ENCODE peak calls at places on chromosome 16, in ten cellular contexts. M is pancreas, T is fibroblast of the aortic adventitia, E is sigmoid colon, L is lower leg skin, X is A549, D is ovary, G is Peyer's patch, K is fibroblast of lung, B is GM12864. W is an unnamed sample.

GRCh38 chr16:4273858-4274291 is 1.1 kb upstream of the TFAP4 start:
- DNase-seq in T (peak; percentile 64), X (peak; percentile 74), L (peak; percentile 48), G (peak; percentile 70), K (peak; percentile 34), M (peak; percentile 83), B (no peak), E (peak; percentile 83), D (peak; percentile 66), W (no peak)

GRCh38 chr16:48534601-48535340 is 75.2 kb downstream of the N4BP1 start:
- DNase-seq in X (no peak), K (no peak), B (no peak), G (no peak), D (no peak), M (no peak), L (no peak), T (no peak), E (peak; percentile 63), W (no peak)

GRCh38 chr16:84874553-84874952 is 54.8 kb downstream of the CRISPLD2 start:
- DNase-seq in D (no peak), M (no peak), X (no peak), L (no peak), E (no peak), K (no peak), B (no peak), G (no peak), T (peak; percentile 28), W (no peak)

GRCh38 chr16:86768999-86769398 is 190.7 kb downstream of the FOXL1 start:
- DNase-seq in E (peak; percentile 46), L (no peak), B (peak; percentile 10), K (peak; percentile 76), D (no peak), G (peak; percentile 20), X (no peak), T (peak; percentile 61), M (no peak), W (no peak)

GRCh38 chr16:79381552-79382042 is 218.9 kb downstream of the MAF start:
- DNase-seq in B (no peak), X (no peak), D (no peak), G (no peak), K (no peak), T (no peak), M (no peak), E (no peak), L (peak; percentile 45), W (no peak)

GRCh38 chr16:75235721-75236193 is 15.7 kb downstream of the BCAR1 start:
- DNase-seq in T (no peak), B (no peak), D (peak; percentile 28), L (no peak), G (no peak), M (no peak), K (no peak), X (no peak), E (peak; percentile 70), W (no peak)

GRCh38 chr16:82067042-82067809 is 32.2 kb downstream of the HSD17B2 start:
- DNase-seq in X (no peak), E (no peak), B (no peak), D (no peak), M (no peak), G (no peak), L (no peak), K (peak; percentile 18), T (peak; percentile 26), W (peak; percentile 23)

GRCh38 chr16:78122774-78123315 is 23.4 kb downstream of the WWOX start:
- DNase-seq in G (no peak), K (peak; percentile 41), M (no peak), T (peak; percentile 75), X (peak; percentile 32), E (no peak), B (no peak), D (no peak), L (no peak), W (peak; percentile 11)

GRCh38 chr16:68283346-68283745 is 19.0 kb downstream of the SLC7A6 start:
- DNase-seq in L (no peak), B (no peak), X (no peak), T (no peak), D (no peak), E (no peak), G (no peak), K (no peak), M (no peak), W (no peak)

GRCh38 chr16:46908540-46909372 is 24.6 kb downstream of the GPT2 start:
- DNase-seq in K (peak; percentile 50), X (peak; percentile 60), G (no peak), D (peak; percentile 57), M (no peak), E (no peak), L (no peak), T (peak; percentile 73), B (no peak), W (peak; percentile 2)

GRCh38 chr16:88804552-88805339 is 1.2 kb downstream of the CDT1 start:
- DNase-seq in X (peak; percentile 36), B (no peak), L (no peak), D (no peak), M (peak; percentile 84), K (no peak), T (no peak), E (no peak), G (no peak), W (no peak)

GRCh38 chr16:67562526-67562917 is at the start of gene CTCF:
- DNase-seq in M (peak; percentile 92), D (peak; percentile 83), T (peak; percentile 75), X (peak; percentile 62), B (no peak), L (peak; percentile 67), K (peak; percentile 71), G (peak; percentile 92), E (peak; percentile 94), W (no peak)

GRCh38 chr16:84795338-84796053 is 24.3 kb upstream of the CRISPLD2 start:
- DNase-seq in G (no peak), E (peak; percentile 97), X (no peak), K (peak; percentile 83), D (peak; percentile 95), B (no peak), M (no peak), L (peak; percentile 74), T (peak; percentile 99), W (peak; percentile 93)

GRCh38 chr16:81604960-81605383 is 160.4 kb downstream of the CMIP start:
- DNase-seq in L (no peak), M (no peak), B (no peak), E (no peak), K (peak; percentile 90), D (no peak), T (peak; percentile 60), G (no peak), X (no peak), W (no peak)

GRCh38 chr16:6862058-6862457 is 470.6 kb upstream of the RBFOX1 start:
- DNase-seq in D (no peak), X (no peak), E (no peak), K (no peak), T (no peak), L (no peak), M (no peak), G (no peak), B (no peak), W (no peak)

GRCh38 chr16:68264128-68265077 is at the start of gene SLC7A6:
- DNase-seq in E (peak; percentile 85), T (peak; percentile 60), L (no peak), G (peak; percentile 85), X (peak; percentile 94), M (peak; percentile 87), D (peak; percentile 68), B (peak; percentile 49), K (peak; percentile 68), W (no peak)

GRCh38 chr16:20918486-20919239 is 18.1 kb downstream of the LYRM1 start:
- DNase-seq in T (peak; percentile 83), L (peak; percentile 44), G (no peak), K (peak; percentile 87), D (peak; percentile 33), M (no peak), X (no peak), B (no peak), E (peak; percentile 77), W (no peak)

GRCh38 chr16:79788949-79789348 is 188.4 kb upstream of the MAF start:
- DNase-seq in G (no peak), E (no peak), D (no peak), B (no peak), L (no peak), M (no peak), K (no peak), T (no peak), X (no peak), W (no peak)

GRCh38 chr16:1985466-1986150 is 1.6 kb downstream of the GFER start:
- DNase-seq in M (peak; percentile 67), B (no peak), G (peak; percentile 82), K (no peak), E (no peak), D (no peak), X (no peak), L (no peak), T (no peak), W (no peak)
- H3K4me3 ChIP-seq in M (no peak overlapping the region), B (peak overlapping the region; percentile 66), G (no peak overlapping the region), K (peak overlapping the region; percentile 73), E (no peak overlapping the region), D (no peak overlapping the region), X (peak overlapping the region; percentile 67), L (no peak overlapping the region), T (peak overlapping the region; percentile 76), W (no peak overlapping the region)

DNA sequence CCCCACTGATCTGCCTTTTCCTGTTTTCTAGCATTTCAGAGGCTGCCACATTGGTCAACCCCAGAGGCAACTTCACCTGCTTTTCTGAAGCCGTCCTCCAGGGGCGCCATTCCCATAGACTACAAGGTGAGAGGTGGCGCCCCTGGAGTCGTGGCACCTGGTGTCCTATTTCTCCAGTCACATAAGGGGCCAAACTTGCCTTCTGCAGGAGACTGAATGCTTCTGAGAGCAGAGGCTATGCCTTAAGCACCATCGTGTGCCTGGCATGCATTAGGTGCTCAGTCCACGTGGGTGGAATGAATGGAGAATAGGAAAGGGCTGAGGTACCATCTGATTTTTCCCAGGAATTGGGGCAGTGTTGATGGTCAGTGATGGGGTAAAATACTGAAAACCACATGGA is 164.8 kb downstream of the HAPSTR1 start:
- DNase-seq in B (peak; percentile 4), L (no peak), K (no peak), G (peak; percentile 54), D (no peak), M (peak; percentile 80), T (no peak), X (peak; percentile 31), E (no peak), W (no peak)
- TF ChIP-seq CTCF in B (peak; percentile 87), L (no peak), K (peak; percentile 27), G (no peak), D (no peak), M (peak; percentile 48), T (peak; percentile 50), X (peak; percentile 38), E (no peak), W (peak; percentile 57)

DNA sequence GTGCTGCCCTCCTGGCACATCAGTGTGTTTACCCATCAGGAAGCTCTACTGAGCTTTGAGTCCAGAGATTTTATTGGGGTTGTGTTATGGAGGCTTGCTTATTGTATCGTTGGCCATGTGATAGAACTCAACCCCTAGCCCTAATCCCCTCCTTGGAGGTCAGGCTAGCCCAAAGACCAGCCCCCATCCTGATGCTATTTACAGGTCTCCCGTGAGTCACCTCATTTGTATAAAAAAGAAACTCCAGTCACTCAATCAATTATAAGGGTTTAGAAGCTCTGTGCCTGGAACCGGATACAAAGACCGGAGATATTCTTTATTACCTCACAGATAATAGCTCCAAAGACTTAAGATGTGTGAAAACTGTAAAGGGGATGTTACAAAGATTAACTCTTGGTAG is 405.9 kb downstream of the CNTNAP4 start:
- DNase-seq in B (no peak), E (no peak), K (no peak), T (no peak), M (no peak), X (no peak), L (no peak), D (no peak), G (no peak), W (no peak)
- H3K4me3 ChIP-seq in B (no peak overlapping the region), E (no peak overlapping the region), K (no peak overlapping the region), T (no peak overlapping the region), M (no peak overlapping the region), X (no peak overlapping the region), L (no peak overlapping the region), D (no peak overlapping the region), G (no peak overlapping the region), W (no peak overlapping the region)

GRCh38 chr16:52861614-52862022 is 191.1 kb downstream of the CHD9NB start:
- DNase-seq in K (peak; percentile 1), D (no peak), B (no peak), E (no peak), M (no peak), X (no peak), T (no peak), L (no peak), G (no peak), W (no peak)
- TF ChIP-seq CTCF in K (peak; percentile 39), D (no peak), B (no peak), E (no peak), M (peak; percentile 23), X (peak; percentile 38), T (no peak), L (no peak), G (no peak), W (no peak)